ENCODE peak calls at places on chromosomes 4 and X, in five cellular contexts. G, X, A, W and N are unnamed samples.

GRCh38 chr4:155371432-155372043 is 5.2 kb downstream of the MAP9 start:
- DNase-seq in G (no peak), X (no peak), A (no peak), W (peak; percentile 21), N (no peak)

GRCh38 chr4:2248044-2248780 is 6.3 kb upstream of the HAUS3 start:
- DNase-seq in G (no peak), A (no peak), X (no peak), W (no peak), N (no peak)

GRCh38 chr4:144754562-144755410 is 108.8 kb downstream of the HHIP start:
- DNase-seq in X (no peak), A (no peak), G (no peak), W (peak; percentile 49), N (no peak)

GRCh38 chr4:153223935-153224334 is 19.7 kb downstream of the TRIM2 start:
- DNase-seq in A (no peak), X (no peak), W (peak; percentile 46), G (no peak), N (no peak)

GRCh38 chr4:41334182-41334581 is 77.5 kb downstream of the UCHL1 start:
- DNase-seq in W (no peak), X (no peak), A (no peak), G (peak; percentile 73), N (no peak)

GRCh38 chr4:173520921-173521473 is 9.0 kb downstream of the HAND2 start:
- DNase-seq in X (no peak), W (no peak), G (no peak), A (no peak), N (no peak)

GRCh38 chr4:8329859-8330761 is 60.6 kb downstream of the HTRA3 start:
- DNase-seq in G (no peak), X (no peak), A (no peak), W (no peak), N (peak; percentile 35)

GRCh38 chrX:132216283-132216682 is 3.0 kb downstream of the RAP2C start:
- DNase-seq in X (peak; percentile 21), W (no peak), G (no peak), A (no peak), N (no peak)

GRCh38 chrX:68732906-68733493 is 85.5 kb downstream of the STARD8 start:
- DNase-seq in W (peak; percentile 31), X (peak; percentile 73), G (peak; percentile 65), A (peak; percentile 68), N (no peak)

GRCh38 chrX:8639949-8640348 is 92.0 kb downstream of the ANOS1 start:
- DNase-seq in A (no peak), W (no peak), G (no peak), X (no peak), N (no peak)

GRCh38 chr4:8554555-8555100 is 25.6 kb upstream of the GPR78 start:
- DNase-seq in X (no peak), A (no peak), G (no peak), W (no peak), N (no peak)

GRCh38 chrX:3129256-3129655 is 88.0 kb downstream of the ARSF start:
- DNase-seq in X (no peak), A (no peak), G (no peak), W (peak; percentile 28), N (no peak)

GRCh38 chr4:164876680-164877324 is at the start of gene APELA:
- DNase-seq in X (no peak), A (peak; percentile 35), W (no peak), G (peak; percentile 74), N (no peak)

GRCh38 chr4:168881754-168882153 is 128.3 kb downstream of the CBR4 start:
- DNase-seq in W (no peak), A (no peak), X (no peak), G (no peak), N (no peak)

GRCh38 chr4:82785248-82786003 is 13.2 kb downstream of the SCD5 start:
- DNase-seq in W (peak; percentile 88), A (no peak), X (peak; percentile 22), G (no peak), N (no peak)

DNA sequence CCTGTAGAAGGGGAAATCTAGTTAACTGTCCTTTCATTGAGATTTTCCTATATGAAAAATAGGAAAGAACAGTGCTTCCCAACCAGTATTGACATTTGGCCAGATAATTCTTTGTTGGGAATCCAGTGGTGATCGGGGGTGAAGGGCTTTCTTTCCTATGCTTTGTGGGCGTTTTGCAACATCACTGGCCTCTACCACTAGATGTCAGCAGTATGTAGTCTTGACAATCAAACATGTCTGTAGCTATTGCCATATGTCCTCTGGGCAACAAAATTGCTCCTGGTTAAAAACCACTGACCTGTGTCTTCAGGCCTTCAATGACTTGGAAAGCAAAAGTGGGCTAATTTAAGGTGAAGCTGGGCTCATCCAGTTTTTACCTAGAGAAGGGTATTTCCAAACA is 658.5 kb downstream of the DACH2 start:
- DNase-seq in W (peak; percentile 3), G (peak; percentile 30), A (peak; percentile 6), X (no peak), N (no peak)
- TF ChIP-seq CTCF in W (peak; percentile 21), G (peak; percentile 30), A (peak; percentile 18), X (no peak), N (no peak)

GRCh38 chr4:184310881-184311709 is 93.4 kb upstream of the ENPP6 start:
- DNase-seq in G (no peak), A (no peak), W (no peak), X (no peak), N (no peak)

GRCh38 chr4:184312126-184312525 is 94.5 kb upstream of the ENPP6 start:
- DNase-seq in A (no peak), X (no peak), W (no peak), G (no peak), N (no peak)

GRCh38 chr4:184313058-184313709 is 95.5 kb upstream of the ENPP6 start:
- DNase-seq in A (no peak), X (no peak), W (no peak), G (no peak), N (no peak)

GRCh38 chr4:184309241-184310170 is 91.8 kb upstream of the ENPP6 start:
- DNase-seq in X (no peak), W (no peak), G (no peak), A (peak; percentile 47), N (no peak)

DNA sequence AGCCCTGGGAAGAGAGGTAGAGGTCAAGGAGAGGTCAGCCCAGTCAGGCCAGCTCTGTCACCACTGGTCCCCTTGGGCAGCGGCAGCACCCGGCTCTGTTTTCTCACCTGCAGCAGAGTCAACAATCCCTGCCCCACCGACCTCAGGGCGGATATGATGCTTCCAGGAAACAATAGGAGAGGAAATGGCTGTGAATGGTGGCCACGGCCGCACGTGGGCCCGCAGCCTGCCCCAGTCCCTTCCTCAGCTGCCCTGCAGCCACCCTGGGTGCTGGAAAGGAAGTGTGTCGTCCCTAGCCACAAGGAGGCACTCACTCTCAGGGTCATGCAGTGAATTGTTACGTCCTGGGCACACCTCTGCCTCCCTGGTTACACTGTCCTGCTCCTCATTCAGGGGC is 92.5 kb upstream of the ENPP6 start:
- DNase-seq in G (no peak), W (no peak), X (peak; percentile 24), A (peak; percentile 57), N (no peak)
- TF ChIP-seq CTCF in G (no peak), W (no peak), X (peak; percentile 56), A (peak; percentile 44), N (no peak)

DNA sequence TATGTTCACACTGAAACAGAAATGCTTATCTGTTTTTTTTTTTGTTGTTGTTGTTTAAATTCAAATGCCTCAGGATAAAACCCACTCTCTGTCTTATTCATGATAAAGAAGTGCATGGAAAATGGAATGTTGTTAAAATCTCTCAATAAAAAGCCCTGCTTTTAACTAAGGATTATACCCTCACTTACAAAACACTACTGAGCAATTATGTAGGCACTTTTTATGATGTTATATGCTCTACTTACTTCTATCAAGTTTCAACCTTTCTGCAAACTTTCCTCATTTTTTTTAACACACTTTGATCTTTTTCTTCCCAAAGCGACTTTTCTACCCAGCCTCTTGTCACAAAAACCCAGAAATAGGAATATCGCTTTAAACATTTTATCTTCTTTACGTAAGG is 26.5 kb downstream of the SLIT2 start:
- DNase-seq in A (no peak), W (no peak), X (no peak), G (no peak), N (no peak)
- TF ChIP-seq CTCF in A (no peak), W (no peak), X (no peak), G (no peak), N (no peak)

GRCh38 chrX:155857561-155857960 is 23.6 kb upstream of the VAMP7 start:
- DNase-seq in A (no peak), X (peak; percentile 13), W (no peak), G (peak; percentile 1), N (no peak)
- TF ChIP-seq CTCF in A (peak; percentile 41), X (peak; percentile 61), W (peak; percentile 21), G (no peak), N (no peak)

GRCh38 chr4:163697121-163697520 is 202.6 kb downstream of the TMA16 start:
- DNase-seq in G (no peak), X (no peak), A (no peak), W (peak; percentile 88), N (no peak)
- TF ChIP-seq CTCF in G (no peak), X (no peak), A (no peak), W (no peak), N (no peak)

DNA sequence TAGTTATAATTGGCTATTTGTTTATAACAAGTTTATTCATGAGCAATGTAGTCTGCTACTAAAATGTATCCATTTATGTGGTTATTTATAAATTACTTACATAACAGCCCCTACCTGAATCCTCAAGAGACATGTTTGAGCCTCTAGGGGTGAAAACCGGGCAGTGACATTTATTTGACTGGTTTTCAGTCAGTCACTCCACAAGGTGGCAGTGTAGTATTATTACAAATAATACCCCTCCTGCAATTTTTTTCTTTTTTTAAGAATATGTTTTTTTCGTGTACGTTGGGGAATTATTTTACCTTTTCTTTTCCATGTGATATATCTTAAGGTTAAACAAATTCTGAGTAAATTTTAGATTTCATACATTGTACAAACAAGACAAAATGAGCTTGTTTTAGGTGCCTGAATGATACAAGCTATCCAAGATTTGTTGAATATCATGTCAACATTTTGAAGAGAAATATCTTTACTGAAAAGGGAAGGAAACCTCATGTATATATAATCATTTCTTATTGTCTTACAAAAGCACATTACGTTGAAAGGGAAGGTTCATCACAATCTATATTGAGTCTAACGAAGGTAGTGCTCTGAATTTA is 598.7 kb upstream of the TECRL start:
- DNase-seq in A (no peak), W (no peak), G (peak; percentile 37), X (peak; percentile 6), N (no peak)
- TF ChIP-seq CTCF in A (peak; percentile 29), W (peak; percentile 41), G (peak; percentile 52), X (peak; percentile 49), N (peak; percentile 76)

DNA sequence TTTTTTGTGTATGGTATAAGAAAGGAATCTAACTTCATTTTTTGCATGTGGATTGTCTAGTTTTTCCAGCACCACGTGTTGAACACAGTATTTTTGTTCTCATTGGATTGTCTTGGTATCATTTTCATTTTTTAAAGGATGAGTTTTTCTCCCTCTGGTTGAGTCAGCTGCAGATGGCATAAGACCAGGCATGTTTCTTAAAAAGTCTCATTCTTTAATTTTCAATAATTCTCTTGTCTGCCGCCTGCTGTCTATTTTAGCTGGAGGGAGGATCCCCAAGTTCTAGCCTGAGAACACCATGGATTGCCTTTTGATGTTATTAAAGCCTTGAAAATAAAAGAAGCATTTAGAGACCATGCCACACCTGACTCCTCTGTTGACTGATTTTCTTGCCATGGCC is 263.8 kb downstream of the ARHGAP24 start:
- DNase-seq in W (no peak), G (no peak), X (no peak), A (no peak), N (no peak)
- TF ChIP-seq CTCF in W (no peak), G (no peak), X (no peak), A (no peak), N (no peak)

GRCh38 chr4:114654607-114655006 is 56.0 kb downstream of the UGT8 start:
- DNase-seq in A (no peak), X (no peak), W (no peak), G (peak; percentile 28), N (no peak)
- TF ChIP-seq CTCF in A (no peak), X (no peak), W (no peak), G (no peak), N (no peak)

GRCh38 chrX:6363193-6363592 is 134.5 kb upstream of the NLGN4X start:
- DNase-seq in A (no peak), W (no peak), G (no peak), X (no peak), N (no peak)
- TF ChIP-seq CTCF in A (no peak), W (no peak), G (no peak), X (no peak), N (no peak)